ENCODE peak calls at places on chromosomes 16 and 17, in four cellular contexts. One of them, this sample, is unnamed.

GRCh38 chr16:68090109-68090508 is 4.9 kb downstream of the NFATC3 start:
- DNase-seq in coronary artery: no peak
- DNase-seq in hepatocyte: no peak
- DNase-seq in left lung: no peak
- DNase-seq in this sample: no peak

GRCh38 chr16:85210423-85211169 is 98.3 kb upstream of the CIBAR2 start:
- DNase-seq in hepatocyte: no peak
- DNase-seq in coronary artery: no peak
- DNase-seq in left lung: peak
- DNase-seq in this sample: no peak

GRCh38 chr16:75250089-75250808 is 1.2 kb downstream of the BCAR1 start:
- DNase-seq in hepatocyte: peak
- DNase-seq in left lung: peak
- DNase-seq in coronary artery: no peak
- DNase-seq in this sample: peak

GRCh38 chr16:86134802-86135461 is 236.0 kb downstream of the IRF8 start:
- DNase-seq in coronary artery: no peak
- DNase-seq in hepatocyte: peak
- DNase-seq in left lung: no peak
- DNase-seq in this sample: no peak

GRCh38 chr17:79779661-79780365 is 1.9 kb downstream of the CBX2 start:
- DNase-seq in left lung: no peak
- DNase-seq in hepatocyte: no peak
- DNase-seq in coronary artery: no peak
- DNase-seq in this sample: peak

GRCh38 chr17:15381707-15382106 is 40.3 kb upstream of the TEKT3 start:
- DNase-seq in coronary artery: no peak
- DNase-seq in left lung: no peak
- DNase-seq in hepatocyte: peak
- DNase-seq in this sample: no peak

GRCh38 chr16:58859958-58860669 is 126.0 kb upstream of the GOT2 start:
- DNase-seq in hepatocyte: no peak
- DNase-seq in left lung: no peak
- DNase-seq in coronary artery: no peak
- DNase-seq in this sample: no peak

GRCh38 chr16:54193013-54193655 is 93.5 kb downstream of the IRX3 start:
- DNase-seq in hepatocyte: no peak
- DNase-seq in left lung: no peak
- DNase-seq in coronary artery: no peak
- DNase-seq in this sample: no peak

GRCh38 chr16:77696149-77696548 is 26.2 kb upstream of the NUDT7 start:
- DNase-seq in left lung: no peak
- DNase-seq in hepatocyte: peak
- DNase-seq in coronary artery: no peak
- DNase-seq in this sample: no peak

GRCh38 chr16:57619606-57620315 is 8.7 kb upstream of the ADGRG1 start:
- DNase-seq in hepatocyte: peak
- DNase-seq in coronary artery: peak
- DNase-seq in left lung: no peak
- DNase-seq in this sample: peak

GRCh38 chr16:87305505-87306391 is 11.4 kb downstream of the C16orf95 start:
- DNase-seq in left lung: no peak
- DNase-seq in coronary artery: no peak
- DNase-seq in hepatocyte: peak
- DNase-seq in this sample: no peak

GRCh38 chr17:559699-560378 is 154.8 kb downstream of the VPS53 start:
- DNase-seq in hepatocyte: peak
- DNase-seq in left lung: no peak
- DNase-seq in coronary artery: no peak
- DNase-seq in this sample: no peak

GRCh38 chr16:78538284-78538683 is 438.8 kb downstream of the WWOX start:
- DNase-seq in left lung: no peak
- DNase-seq in hepatocyte: no peak
- DNase-seq in coronary artery: no peak
- DNase-seq in this sample: no peak

GRCh38 chr16:67406628-67407027 is 9.6 kb downstream of the ZDHHC1 start:
- DNase-seq in left lung: no peak
- DNase-seq in coronary artery: no peak
- DNase-seq in hepatocyte: no peak
- DNase-seq in this sample: no peak

GRCh38 chr17:78645421-78646295 is 68.5 kb upstream of the DNAH17 start:
- DNase-seq in left lung: peak
- DNase-seq in hepatocyte: no peak
- DNase-seq in coronary artery: peak
- DNase-seq in this sample: no peak

GRCh38 chr16:5502944-5503343 is 405.3 kb upstream of the EEF2KMT start:
- DNase-seq in coronary artery: no peak
- DNase-seq in hepatocyte: no peak
- DNase-seq in left lung: no peak
- DNase-seq in this sample: no peak

GRCh38 chr16:86836503-86837125 is 258.3 kb downstream of the FOXL1 start:
- DNase-seq in hepatocyte: no peak
- DNase-seq in left lung: no peak
- DNase-seq in coronary artery: no peak
- DNase-seq in this sample: no peak

GRCh38 chr16:22660441-22661160 is 149.9 kb downstream of the NPIPB5 start:
- DNase-seq in coronary artery: peak
- DNase-seq in left lung: no peak
- DNase-seq in hepatocyte: no peak
- DNase-seq in this sample: no peak

GRCh38 chr17:43199633-43200032 is 12.0 kb upstream of the TMEM106A start:
- DNase-seq in hepatocyte: no peak
- DNase-seq in coronary artery: no peak
- DNase-seq in left lung: no peak
- DNase-seq in this sample: no peak

GRCh38 chr17:76438906-76439305 is 14.0 kb downstream of the UBE2O start:
- DNase-seq in hepatocyte: no peak
- DNase-seq in left lung: no peak
- DNase-seq in coronary artery: no peak
- DNase-seq in this sample: no peak

GRCh38 chr16:68244481-68244902 is 681 bp upstream of the PLA2G15 start:
- DNase-seq in coronary artery: no peak
- DNase-seq in left lung: no peak
- DNase-seq in hepatocyte: no peak
- DNase-seq in this sample: no peak

GRCh38 chr17:11488407-11488806 is 109.9 kb upstream of the DNAH9 start:
- DNase-seq in left lung: no peak
- DNase-seq in hepatocyte: no peak
- DNase-seq in coronary artery: no peak
- DNase-seq in this sample: no peak

GRCh38 chr16:67499159-67499558 is 15.8 kb upstream of the AGRP start:
- DNase-seq in coronary artery: no peak
- DNase-seq in left lung: no peak
- DNase-seq in hepatocyte: no peak
- DNase-seq in this sample: no peak

GRCh38 chr17:1735834-1736347 is 6.8 kb upstream of the SERPINF2 start:
- DNase-seq in hepatocyte: no peak
- DNase-seq in coronary artery: no peak
- DNase-seq in left lung: no peak
- DNase-seq in this sample: no peak

GRCh38 chr17:61352771-61353170 is 46.9 kb upstream of the TBX2 start:
- DNase-seq in coronary artery: no peak
- DNase-seq in left lung: no peak
- DNase-seq in hepatocyte: no peak
- DNase-seq in this sample: no peak

GRCh38 chr17:60741031-60741430 is 63.4 kb downstream of the BCAS3 start:
- DNase-seq in coronary artery: no peak
- DNase-seq in hepatocyte: no peak
- DNase-seq in left lung: no peak
- DNase-seq in this sample: no peak

GRCh38 chr17:33086041-33086440 is 94.4 kb downstream of the SPACA3 start:
- DNase-seq in hepatocyte: no peak
- DNase-seq in left lung: no peak
- DNase-seq in coronary artery: no peak
- DNase-seq in this sample: no peak

GRCh38 chr17:34645636-34646035 is 66.3 kb downstream of the TMEM132E start:
- DNase-seq in hepatocyte: peak
- DNase-seq in left lung: no peak
- DNase-seq in coronary artery: no peak
- DNase-seq in this sample: no peak

GRCh38 chr16:81405702-81406113 is 38.9 kb upstream of the CMIP start:
- DNase-seq in coronary artery: no peak
- DNase-seq in left lung: no peak
- DNase-seq in hepatocyte: peak
- DNase-seq in this sample: no peak
- TF ChIP-seq CTCF in coronary artery: no peak
- TF ChIP-seq CTCF in left lung: no peak
- TF ChIP-seq CTCF in hepatocyte: peak
- TF ChIP-seq CTCF in this sample: no peak

DNA sequence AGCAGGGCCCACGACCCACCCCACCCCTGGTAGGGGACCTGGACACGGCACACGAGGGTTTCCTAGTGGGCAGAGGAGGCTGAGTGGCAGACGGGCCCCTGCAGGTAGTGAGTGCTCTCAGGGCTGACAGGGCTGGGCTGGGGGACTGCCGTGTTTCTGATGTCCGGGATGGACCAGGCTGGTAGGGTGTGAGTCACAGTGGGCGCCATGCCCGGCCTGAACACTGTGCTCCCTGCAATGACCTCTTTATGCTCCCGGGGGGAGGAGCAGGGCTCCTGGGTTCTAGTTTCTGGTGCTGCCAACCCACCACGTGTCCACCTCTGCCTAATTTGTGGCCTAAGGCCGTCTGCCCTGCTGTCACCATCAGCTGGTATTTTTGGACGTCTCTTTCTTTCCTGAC is 26.3 kb downstream of the ARHGAP23 start:
- DNase-seq in left lung: peak
- DNase-seq in hepatocyte: peak
- DNase-seq in coronary artery: peak
- DNase-seq in this sample: peak
- H3K4me3 ChIP-seq in left lung: peak
- H3K4me3 ChIP-seq in hepatocyte: no peak
- H3K4me3 ChIP-seq in coronary artery: peak
- H3K4me3 ChIP-seq in this sample: no peak

GRCh38 chr16:19173649-19174383 is 5.8 kb downstream of the SYT17 start:
- DNase-seq in coronary artery: no peak
- DNase-seq in left lung: no peak
- DNase-seq in hepatocyte: no peak
- DNase-seq in this sample: no peak
- TF ChIP-seq CTCF in coronary artery: no peak
- TF ChIP-seq CTCF in left lung: no peak
- TF ChIP-seq CTCF in hepatocyte: no peak
- TF ChIP-seq CTCF in this sample: no peak

DNA sequence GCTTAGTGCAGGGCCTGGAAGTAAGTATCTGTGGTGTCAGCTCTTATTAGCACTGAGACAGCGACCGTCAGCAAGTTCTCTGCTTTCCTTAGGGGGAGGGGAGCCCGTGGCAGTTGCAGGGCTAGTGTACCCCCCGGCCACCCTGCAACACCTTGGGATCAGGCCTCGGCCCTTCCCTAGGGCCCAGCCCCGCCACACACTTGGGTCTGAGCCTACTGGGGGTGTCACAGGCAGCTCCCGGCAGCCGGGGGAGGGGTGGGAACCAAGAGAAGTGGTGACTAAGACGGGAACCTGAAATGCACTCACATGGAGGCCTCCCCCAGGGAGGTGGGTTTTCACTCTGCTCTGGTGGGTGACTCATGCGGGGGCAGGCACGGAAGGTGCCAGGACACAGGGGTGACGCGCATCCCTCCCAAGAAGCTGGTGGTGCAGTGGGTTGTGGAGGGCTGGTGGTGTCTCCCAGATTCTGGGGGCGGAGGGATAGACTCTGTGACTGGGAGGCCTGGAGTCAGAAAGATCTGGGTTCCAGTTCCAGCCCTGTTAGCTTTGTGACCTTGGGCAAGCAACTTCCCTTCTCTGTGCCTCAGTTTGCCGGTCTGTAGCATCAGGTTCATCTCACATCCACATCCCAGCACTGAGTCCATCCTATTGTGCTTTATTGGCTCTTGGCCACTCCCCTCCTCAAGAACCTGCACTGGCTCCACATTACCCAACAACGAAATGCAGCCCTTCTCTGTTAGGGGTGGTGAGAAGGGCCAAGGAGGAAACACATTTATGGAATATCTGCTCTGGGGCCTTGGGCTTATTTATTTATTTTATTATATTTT is 44.5 kb downstream of the LAT start:
- DNase-seq in hepatocyte: peak
- DNase-seq in left lung: no peak
- DNase-seq in coronary artery: no peak
- DNase-seq in this sample: no peak
- H3K4me3 ChIP-seq in hepatocyte: no peak
- H3K4me3 ChIP-seq in left lung: no peak
- H3K4me3 ChIP-seq in coronary artery: no peak
- H3K4me3 ChIP-seq in this sample: no peak

GRCh38 chr17:9905902-9906301 is 831 bp upstream of the RCVRN start:
- DNase-seq in hepatocyte: peak
- DNase-seq in left lung: no peak
- DNase-seq in coronary artery: no peak
- DNase-seq in this sample: no peak
- TF ChIP-seq CTCF in hepatocyte: peak
- TF ChIP-seq CTCF in left lung: peak
- TF ChIP-seq CTCF in coronary artery: no peak
- TF ChIP-seq CTCF in this sample: no peak

GRCh38 chr17:81348097-81349055 is 46.9 kb upstream of the BAHCC1 start:
- DNase-seq in left lung: no peak
- DNase-seq in coronary artery: no peak
- DNase-seq in hepatocyte: peak
- DNase-seq in this sample: peak
- H3K4me3 ChIP-seq in left lung: no peak
- H3K4me3 ChIP-seq in coronary artery: no peak
- H3K4me3 ChIP-seq in hepatocyte: no peak
- H3K4me3 ChIP-seq in this sample: no peak

GRCh38 chr17:9322298-9322697 is 253.3 kb downstream of the STX8 start:
- DNase-seq in coronary artery: no peak
- DNase-seq in left lung: no peak
- DNase-seq in hepatocyte: no peak
- DNase-seq in this sample: no peak

GRCh38 chr17:9330140-9330902 is 245.3 kb downstream of the STX8 start:
- DNase-seq in hepatocyte: no peak
- DNase-seq in left lung: no peak
- DNase-seq in coronary artery: no peak
- DNase-seq in this sample: no peak

GRCh38 chr17:9329251-9329921 is 246.2 kb downstream of the STX8 start:
- DNase-seq in hepatocyte: no peak
- DNase-seq in coronary artery: no peak
- DNase-seq in left lung: no peak
- DNase-seq in this sample: no peak

GRCh38 chr17:9321862-9322261 is 253.8 kb downstream of the STX8 start:
- DNase-seq in coronary artery: no peak
- DNase-seq in hepatocyte: no peak
- DNase-seq in left lung: no peak
- DNase-seq in this sample: no peak

GRCh38 chr17:9324864-9325263 is 250.8 kb downstream of the STX8 start:
- DNase-seq in coronary artery: no peak
- DNase-seq in hepatocyte: no peak
- DNase-seq in left lung: no peak
- DNase-seq in this sample: peak
- TF ChIP-seq CTCF in coronary artery: no peak
- TF ChIP-seq CTCF in hepatocyte: peak
- TF ChIP-seq CTCF in left lung: no peak
- TF ChIP-seq CTCF in this sample: no peak

DNA sequence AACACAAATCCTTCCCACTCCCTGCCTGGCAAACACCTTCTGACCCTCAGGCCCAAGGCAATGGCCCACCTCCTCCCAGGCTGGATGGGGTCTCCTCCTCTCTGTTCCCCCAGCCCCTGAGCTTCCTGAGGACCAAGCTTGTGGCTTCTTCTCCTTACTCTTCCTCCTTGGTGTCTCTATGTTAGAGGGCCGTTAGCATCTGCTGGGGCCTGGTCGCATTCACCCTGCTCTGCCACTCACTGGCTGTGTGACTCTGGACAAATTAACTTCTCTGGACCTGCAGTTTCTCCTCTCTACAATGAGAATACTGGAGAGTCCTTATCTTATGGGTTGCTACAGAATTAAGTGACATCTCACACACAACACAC is 725 bp upstream of the MT2A start:
- DNase-seq in coronary artery: no peak
- DNase-seq in left lung: no peak
- DNase-seq in hepatocyte: no peak
- DNase-seq in this sample: no peak
- H3K4me3 ChIP-seq in coronary artery: peak
- H3K4me3 ChIP-seq in left lung: no peak
- H3K4me3 ChIP-seq in hepatocyte: no peak
- H3K4me3 ChIP-seq in this sample: no peak

This sample was measured in pancreas.